ENCODE peak calls at places on chromosomes 2 and 18, in six cellular contexts. One of them, this sample, is unnamed.

GRCh38 chr2:215870986-215871385 is 142.4 kb downstream of the MREG start:
- DNase-seq in CD4-positive, alpha-beta memory T cell: no peak
- DNase-seq in lower leg skin: no peak
- DNase-seq in A549: peak; percentile 15
- DNase-seq in left ventricle myocardium inferior: no peak
- DNase-seq in cardiac fibroblast: no peak
- DNase-seq in this sample: no peak

GRCh38 chr2:38709515-38710194 is 41.5 kb downstream of the SRSF7 start:
- DNase-seq in CD4-positive, alpha-beta memory T cell: peak; percentile 86
- DNase-seq in lower leg skin: no peak
- DNase-seq in A549: no peak
- DNase-seq in left ventricle myocardium inferior: no peak
- DNase-seq in cardiac fibroblast: no peak
- DNase-seq in this sample: no peak

GRCh38 chr2:119702918-119703401 is 24.0 kb downstream of the TMEM177 start:
- DNase-seq in CD4-positive, alpha-beta memory T cell: no peak
- DNase-seq in lower leg skin: no peak
- DNase-seq in A549: peak; percentile 64
- DNase-seq in left ventricle myocardium inferior: peak; percentile 58
- DNase-seq in cardiac fibroblast: peak; percentile 69
- DNase-seq in this sample: peak; percentile 70

GRCh38 chr2:113135354-113135753 is 8.0 kb downstream of the IL1RN start:
- DNase-seq in CD4-positive, alpha-beta memory T cell: no peak
- DNase-seq in lower leg skin: no peak
- DNase-seq in A549: no peak
- DNase-seq in left ventricle myocardium inferior: no peak
- DNase-seq in cardiac fibroblast: no peak
- DNase-seq in this sample: no peak

GRCh38 chr2:218290316-218291261 is 1.7 kb downstream of the TMBIM1 start:
- DNase-seq in CD4-positive, alpha-beta memory T cell: peak; percentile 83
- DNase-seq in lower leg skin: no peak
- DNase-seq in A549: no peak
- DNase-seq in left ventricle myocardium inferior: no peak
- DNase-seq in cardiac fibroblast: no peak
- DNase-seq in this sample: no peak

GRCh38 chr2:147165682-147166081 is 679.1 kb upstream of the ACVR2A start:
- DNase-seq in CD4-positive, alpha-beta memory T cell: no peak
- DNase-seq in lower leg skin: no peak
- DNase-seq in A549: no peak
- DNase-seq in left ventricle myocardium inferior: no peak
- DNase-seq in cardiac fibroblast: peak; percentile 17
- DNase-seq in this sample: peak; percentile 15

GRCh38 chr18:73688851-73689659 is 458.6 kb downstream of the FBXO15 start:
- DNase-seq in CD4-positive, alpha-beta memory T cell: no peak
- DNase-seq in lower leg skin: no peak
- DNase-seq in A549: no peak
- DNase-seq in left ventricle myocardium inferior: no peak
- DNase-seq in cardiac fibroblast: peak; percentile 81
- DNase-seq in this sample: peak; percentile 83

GRCh38 chr2:8584174-8585066 is 97.4 kb upstream of the ID2 start:
- DNase-seq in CD4-positive, alpha-beta memory T cell: no peak
- DNase-seq in lower leg skin: no peak
- DNase-seq in A549: no peak
- DNase-seq in left ventricle myocardium inferior: no peak
- DNase-seq in cardiac fibroblast: no peak
- DNase-seq in this sample: no peak

GRCh38 chr2:173326806-173327205 is 27.9 kb upstream of the CDCA7 start:
- DNase-seq in CD4-positive, alpha-beta memory T cell: no peak
- DNase-seq in lower leg skin: no peak
- DNase-seq in A549: no peak
- DNase-seq in left ventricle myocardium inferior: no peak
- DNase-seq in cardiac fibroblast: no peak
- DNase-seq in this sample: no peak

GRCh38 chr18:58942486-58942885 is 77.8 kb downstream of the ZNF532 start:
- DNase-seq in CD4-positive, alpha-beta memory T cell: no peak
- DNase-seq in lower leg skin: no peak
- DNase-seq in A549: no peak
- DNase-seq in left ventricle myocardium inferior: no peak
- DNase-seq in cardiac fibroblast: no peak
- DNase-seq in this sample: peak; percentile 37

GRCh38 chr18:49030138-49030537 is 79.4 kb upstream of the SMAD7 start:
- DNase-seq in CD4-positive, alpha-beta memory T cell: no peak
- DNase-seq in lower leg skin: peak; percentile 13
- DNase-seq in A549: no peak
- DNase-seq in left ventricle myocardium inferior: no peak
- DNase-seq in cardiac fibroblast: no peak
- DNase-seq in this sample: no peak

DNA sequence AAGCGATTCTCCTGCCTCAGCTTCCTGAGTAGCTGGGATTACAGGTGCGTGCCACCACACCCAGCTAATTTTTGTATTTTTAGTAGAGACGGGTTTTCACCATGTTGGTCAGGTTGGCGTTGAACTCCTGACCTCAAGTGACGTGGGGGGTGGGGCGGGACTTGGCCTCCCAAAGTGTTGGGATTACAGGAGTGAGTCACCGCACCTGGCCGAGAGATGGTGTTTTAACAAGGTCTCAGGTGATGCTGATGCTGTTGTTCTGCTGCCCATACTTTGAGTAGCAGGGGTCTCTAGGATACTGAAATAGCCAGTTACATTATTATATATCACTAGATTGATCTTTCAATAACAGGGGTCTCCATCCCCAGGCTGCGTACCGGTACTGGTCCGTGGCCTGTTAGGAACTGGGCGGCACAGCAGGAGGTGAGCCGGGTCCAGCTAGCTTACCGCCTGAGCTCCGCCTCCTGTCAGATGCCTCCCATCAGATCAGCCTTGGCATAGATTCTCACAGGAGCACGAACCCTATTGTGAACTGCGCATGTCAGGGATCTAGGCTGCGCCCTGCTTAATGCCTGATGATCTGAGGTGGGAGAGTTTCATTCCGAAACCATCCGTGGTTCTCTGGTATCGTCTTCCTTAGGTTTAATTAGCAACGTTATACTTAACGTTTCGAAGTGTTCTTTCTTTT is 48.3 kb upstream of the SLC38A11 start:
- DNase-seq in CD4-positive, alpha-beta memory T cell: no peak
- DNase-seq in lower leg skin: no peak
- DNase-seq in A549: no peak
- DNase-seq in left ventricle myocardium inferior: no peak
- DNase-seq in cardiac fibroblast: no peak
- DNase-seq in this sample: no peak
- H3K4me3 ChIP-seq in CD4-positive, alpha-beta memory T cell: no peak overlapping the region
- H3K4me3 ChIP-seq in lower leg skin: no peak overlapping the region
- H3K4me3 ChIP-seq in A549: no peak overlapping the region
- H3K4me3 ChIP-seq in left ventricle myocardium inferior: no peak overlapping the region
- H3K4me3 ChIP-seq in cardiac fibroblast: no peak overlapping the region
- H3K4me3 ChIP-seq in this sample: no peak overlapping the region

GRCh38 chr2:201114846-201115245 is 1.1 kb upstream of the CFLAR start:
- DNase-seq in CD4-positive, alpha-beta memory T cell: no peak
- DNase-seq in lower leg skin: no peak
- DNase-seq in A549: no peak
- DNase-seq in left ventricle myocardium inferior: no peak
- DNase-seq in cardiac fibroblast: peak; percentile 40
- DNase-seq in this sample: peak; percentile 62
- H3K4me3 ChIP-seq in CD4-positive, alpha-beta memory T cell: peak overlapping the region; percentile 12
- H3K4me3 ChIP-seq in lower leg skin: no peak overlapping the region
- H3K4me3 ChIP-seq in A549: no peak overlapping the region
- H3K4me3 ChIP-seq in left ventricle myocardium inferior: peak overlapping the region; percentile 88
- H3K4me3 ChIP-seq in cardiac fibroblast: peak overlapping the region; percentile 22
- H3K4me3 ChIP-seq in this sample: peak overlapping the region; percentile 47

DNA sequence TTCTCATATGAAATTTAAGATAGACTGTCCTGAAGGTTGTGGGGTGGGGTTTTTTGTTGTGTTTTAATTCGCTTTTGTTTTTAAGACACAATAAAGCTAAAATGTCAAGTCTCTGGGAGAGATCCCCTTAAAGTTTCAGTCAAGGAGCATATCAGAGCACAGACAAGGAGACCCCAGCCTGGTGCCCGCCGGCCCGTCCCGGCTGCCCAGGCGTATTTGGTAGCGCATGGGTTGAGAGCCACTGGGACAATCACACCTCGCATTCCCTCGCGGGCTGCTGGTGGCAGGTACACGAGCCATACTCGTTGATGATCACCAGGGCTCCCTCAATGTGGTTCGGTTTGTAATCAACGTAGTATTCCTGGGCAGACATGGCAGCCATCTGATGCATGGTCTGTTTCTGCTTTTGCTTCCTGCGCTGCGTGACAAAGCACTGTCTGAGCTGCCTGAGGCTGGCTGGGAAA is 2.5 kb downstream of the LRRTM1 start:
- DNase-seq in CD4-positive, alpha-beta memory T cell: no peak
- DNase-seq in lower leg skin: no peak
- DNase-seq in A549: no peak
- DNase-seq in left ventricle myocardium inferior: no peak
- DNase-seq in cardiac fibroblast: no peak
- DNase-seq in this sample: no peak
- H3K4me3 ChIP-seq in CD4-positive, alpha-beta memory T cell: no peak overlapping the region
- H3K4me3 ChIP-seq in lower leg skin: no peak overlapping the region
- H3K4me3 ChIP-seq in A549: no peak overlapping the region
- H3K4me3 ChIP-seq in left ventricle myocardium inferior: peak overlapping the region; percentile 64
- H3K4me3 ChIP-seq in cardiac fibroblast: no peak overlapping the region
- H3K4me3 ChIP-seq in this sample: no peak overlapping the region

DNA sequence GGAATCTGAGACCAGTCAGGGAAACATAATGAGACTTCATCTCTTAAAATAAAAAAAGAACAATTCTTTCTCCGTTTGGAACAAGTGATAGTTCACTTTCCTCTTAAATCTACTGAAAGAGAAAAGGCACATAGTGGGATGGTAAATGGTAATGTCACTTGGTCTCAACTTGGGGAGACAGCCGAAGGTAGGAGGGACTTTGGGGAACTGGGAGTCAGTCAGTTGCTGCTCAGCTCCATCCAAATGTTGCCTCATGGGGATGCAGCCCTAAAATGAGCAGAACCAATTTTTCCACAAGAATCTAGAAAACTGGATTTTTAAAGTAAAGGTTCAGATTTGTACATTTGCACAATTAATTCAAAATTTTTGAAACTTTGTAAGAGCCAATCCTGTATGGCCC is 19.2 kb downstream of the RASGRP3 start:
- DNase-seq in CD4-positive, alpha-beta memory T cell: no peak
- DNase-seq in lower leg skin: no peak
- DNase-seq in A549: no peak
- DNase-seq in left ventricle myocardium inferior: no peak
- DNase-seq in cardiac fibroblast: no peak
- DNase-seq in this sample: no peak
- H3K4me3 ChIP-seq in CD4-positive, alpha-beta memory T cell: no peak overlapping the region
- H3K4me3 ChIP-seq in lower leg skin: no peak overlapping the region
- H3K4me3 ChIP-seq in A549: no peak overlapping the region
- H3K4me3 ChIP-seq in left ventricle myocardium inferior: no peak overlapping the region
- H3K4me3 ChIP-seq in cardiac fibroblast: no peak overlapping the region
- H3K4me3 ChIP-seq in this sample: no peak overlapping the region

GRCh38 chr18:9517869-9518268 is 42.6 kb downstream of the RALBP1 start:
- DNase-seq in CD4-positive, alpha-beta memory T cell: no peak
- DNase-seq in lower leg skin: no peak
- DNase-seq in A549: no peak
- DNase-seq in left ventricle myocardium inferior: no peak
- DNase-seq in cardiac fibroblast: no peak
- DNase-seq in this sample: no peak

GRCh38 chr18:9513971-9514512 is 38.7 kb downstream of the RALBP1 start:
- DNase-seq in CD4-positive, alpha-beta memory T cell: no peak
- DNase-seq in lower leg skin: no peak
- DNase-seq in A549: peak; percentile 33
- DNase-seq in left ventricle myocardium inferior: no peak
- DNase-seq in cardiac fibroblast: peak; percentile 54
- DNase-seq in this sample: peak; percentile 77

GRCh38 chr18:9519431-9519830 is 44.1 kb downstream of the RALBP1 start:
- DNase-seq in CD4-positive, alpha-beta memory T cell: no peak
- DNase-seq in lower leg skin: no peak
- DNase-seq in A549: no peak
- DNase-seq in left ventricle myocardium inferior: no peak
- DNase-seq in cardiac fibroblast: no peak
- DNase-seq in this sample: no peak

GRCh38 chr18:9520666-9521065 is 45.4 kb downstream of the RALBP1 start:
- DNase-seq in CD4-positive, alpha-beta memory T cell: no peak
- DNase-seq in lower leg skin: no peak
- DNase-seq in A549: no peak
- DNase-seq in left ventricle myocardium inferior: no peak
- DNase-seq in cardiac fibroblast: peak; percentile 41
- DNase-seq in this sample: peak; percentile 63

DNA sequence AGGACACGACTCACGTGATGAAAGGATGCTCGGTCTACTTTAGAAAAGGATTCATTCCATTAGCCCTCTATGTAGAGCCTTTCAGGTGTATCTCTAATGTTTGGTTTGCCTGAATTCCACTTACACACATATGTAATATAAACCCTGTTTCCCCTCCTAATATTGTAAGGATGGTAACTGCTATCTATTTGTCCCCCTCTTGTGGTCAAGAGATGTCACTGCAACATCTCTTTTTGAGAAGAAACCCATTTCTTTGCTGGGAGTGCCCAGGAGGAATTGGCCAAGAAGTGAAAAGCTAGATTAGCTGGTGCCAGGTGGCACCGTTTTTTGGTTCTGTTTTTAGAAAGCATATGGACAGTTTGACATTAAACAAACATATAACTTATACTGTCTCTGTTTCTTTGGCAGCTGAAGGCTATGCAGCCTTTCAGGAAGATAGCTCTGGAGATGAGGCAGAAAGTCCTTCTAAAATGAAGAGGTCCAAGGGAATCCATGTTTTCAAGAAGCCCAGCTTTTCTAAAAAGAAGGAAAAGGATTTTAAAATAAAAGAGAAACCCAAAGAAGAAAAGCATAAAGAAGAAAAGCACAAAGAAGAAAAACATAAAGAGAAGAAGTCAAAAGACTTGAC is 41.2 kb downstream of the RALBP1 start:
- DNase-seq in CD4-positive, alpha-beta memory T cell: no peak
- DNase-seq in lower leg skin: no peak
- DNase-seq in A549: no peak
- DNase-seq in left ventricle myocardium inferior: no peak
- DNase-seq in cardiac fibroblast: peak; percentile 71
- DNase-seq in this sample: peak; percentile 66
- H3K4me3 ChIP-seq in CD4-positive, alpha-beta memory T cell: no peak overlapping the region
- H3K4me3 ChIP-seq in lower leg skin: no peak overlapping the region
- H3K4me3 ChIP-seq in A549: no peak overlapping the region
- H3K4me3 ChIP-seq in left ventricle myocardium inferior: no peak overlapping the region
- H3K4me3 ChIP-seq in cardiac fibroblast: no peak overlapping the region
- H3K4me3 ChIP-seq in this sample: no peak overlapping the region

DNA sequence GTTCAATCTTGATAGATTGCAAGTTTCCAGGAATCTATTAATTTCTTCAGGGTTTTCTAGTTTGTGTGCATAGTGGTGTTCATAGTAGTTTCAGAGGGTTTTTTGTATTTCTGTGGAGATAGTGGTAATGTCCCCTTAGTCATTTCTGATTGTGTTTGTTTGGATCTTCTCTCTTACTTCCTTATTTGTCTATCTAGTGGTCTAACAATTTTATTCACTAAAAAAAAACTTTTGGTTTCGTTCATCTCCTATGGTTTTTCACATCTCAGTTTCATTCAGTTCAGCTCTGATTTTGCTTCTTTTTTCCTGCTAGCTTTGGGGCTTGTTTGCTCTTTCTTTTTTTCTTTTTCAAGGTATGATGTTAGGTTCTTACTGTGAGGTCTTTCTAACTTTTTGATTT is 94.5 kb downstream of the SNTG2 start:
- DNase-seq in CD4-positive, alpha-beta memory T cell: no peak
- DNase-seq in lower leg skin: no peak
- DNase-seq in A549: no peak
- DNase-seq in left ventricle myocardium inferior: no peak
- DNase-seq in cardiac fibroblast: no peak
- DNase-seq in this sample: no peak
- H3K4me3 ChIP-seq in CD4-positive, alpha-beta memory T cell: no peak overlapping the region
- H3K4me3 ChIP-seq in lower leg skin: no peak overlapping the region
- H3K4me3 ChIP-seq in A549: no peak overlapping the region
- H3K4me3 ChIP-seq in left ventricle myocardium inferior: no peak overlapping the region
- H3K4me3 ChIP-seq in cardiac fibroblast: no peak overlapping the region
- H3K4me3 ChIP-seq in this sample: no peak overlapping the region

GRCh38 chr18:35495821-35496368 is 1.9 kb downstream of the INO80C start:
- DNase-seq in CD4-positive, alpha-beta memory T cell: no peak
- DNase-seq in lower leg skin: no peak
- DNase-seq in A549: no peak
- DNase-seq in left ventricle myocardium inferior: no peak
- DNase-seq in cardiac fibroblast: no peak
- DNase-seq in this sample: peak; percentile 74
- H3K4me3 ChIP-seq in CD4-positive, alpha-beta memory T cell: no peak overlapping the region
- H3K4me3 ChIP-seq in lower leg skin: no peak overlapping the region
- H3K4me3 ChIP-seq in A549: no peak overlapping the region
- H3K4me3 ChIP-seq in left ventricle myocardium inferior: no peak overlapping the region
- H3K4me3 ChIP-seq in cardiac fibroblast: no peak overlapping the region
- H3K4me3 ChIP-seq in this sample: no peak overlapping the region

This sample was measured in choroid plexus epithelial cell.